ENCODE peak calls at places on chromosome 11, in five cellular contexts. One of them, this sample, is unnamed.

GRCh38 chr11:119315139-119316016 is 1.6 kb downstream of the MCAM start:
- DNase-seq in lower lobe of right lung: no peak
- DNase-seq in IMR-90: no peak
- DNase-seq in sigmoid colon: peak
- DNase-seq in cardiac fibroblast: no peak
- DNase-seq in this sample: no peak

GRCh38 chr11:77705195-77705876 is 67.7 kb upstream of the CLNS1A start:
- DNase-seq in lower lobe of right lung: no peak
- DNase-seq in IMR-90: peak
- DNase-seq in sigmoid colon: no peak
- DNase-seq in cardiac fibroblast: peak
- DNase-seq in this sample: peak

GRCh38 chr11:125431009-125431408 is 65.1 kb downstream of the FEZ1 start:
- DNase-seq in lower lobe of right lung: no peak
- DNase-seq in IMR-90: no peak
- DNase-seq in sigmoid colon: no peak
- DNase-seq in cardiac fibroblast: no peak
- DNase-seq in this sample: no peak

GRCh38 chr11:28736256-28736655 is 628.1 kb downstream of the METTL15 start:
- DNase-seq in lower lobe of right lung: no peak
- DNase-seq in IMR-90: peak
- DNase-seq in sigmoid colon: no peak
- DNase-seq in cardiac fibroblast: no peak
- DNase-seq in this sample: no peak

GRCh38 chr11:118607401-118608267 is at the start of gene PHLDB1:
- DNase-seq in lower lobe of right lung: peak
- DNase-seq in IMR-90: peak
- DNase-seq in sigmoid colon: peak
- DNase-seq in cardiac fibroblast: peak
- DNase-seq in this sample: peak

GRCh38 chr11:640021-640706 is 3.1 kb downstream of the DRD4 start:
- DNase-seq in lower lobe of right lung: no peak
- DNase-seq in IMR-90: no peak
- DNase-seq in sigmoid colon: no peak
- DNase-seq in cardiac fibroblast: no peak
- DNase-seq in this sample: no peak

GRCh38 chr11:130070109-130070828 is 575 bp downstream of the APLP2 start:
- DNase-seq in lower lobe of right lung: peak
- DNase-seq in IMR-90: peak
- DNase-seq in sigmoid colon: peak
- DNase-seq in cardiac fibroblast: peak
- DNase-seq in this sample: no peak

GRCh38 chr11:103413266-103413888 is 304.2 kb downstream of the DYNC2H1 start:
- DNase-seq in lower lobe of right lung: no peak
- DNase-seq in IMR-90: peak
- DNase-seq in sigmoid colon: no peak
- DNase-seq in cardiac fibroblast: no peak
- DNase-seq in this sample: no peak

GRCh38 chr11:124799384-124800225 is 601 bp downstream of the MSANTD2 start:
- DNase-seq in lower lobe of right lung: peak
- DNase-seq in IMR-90: peak
- DNase-seq in sigmoid colon: peak
- DNase-seq in cardiac fibroblast: peak
- DNase-seq in this sample: peak

GRCh38 chr11:74744277-74744676 is 4.4 kb upstream of the RNF169 start:
- DNase-seq in lower lobe of right lung: no peak
- DNase-seq in IMR-90: peak
- DNase-seq in sigmoid colon: no peak
- DNase-seq in cardiac fibroblast: no peak
- DNase-seq in this sample: no peak

GRCh38 chr11:110762596-110762995 is 50.4 kb upstream of the ARHGAP20 start:
- DNase-seq in lower lobe of right lung: no peak
- DNase-seq in IMR-90: peak
- DNase-seq in sigmoid colon: no peak
- DNase-seq in cardiac fibroblast: peak
- DNase-seq in this sample: no peak

GRCh38 chr11:128367573-128367972 is 219.8 kb downstream of the ETS1 start:
- DNase-seq in lower lobe of right lung: no peak
- DNase-seq in IMR-90: no peak
- DNase-seq in sigmoid colon: no peak
- DNase-seq in cardiac fibroblast: no peak
- DNase-seq in this sample: no peak

GRCh38 chr11:74311352-74311926 is at the start of gene P4HA3:
- DNase-seq in lower lobe of right lung: peak
- DNase-seq in IMR-90: peak
- DNase-seq in sigmoid colon: peak
- DNase-seq in cardiac fibroblast: peak
- DNase-seq in this sample: no peak

GRCh38 chr11:94171693-94172440 is 43.2 kb downstream of the PANX1 start:
- DNase-seq in lower lobe of right lung: peak
- DNase-seq in IMR-90: peak
- DNase-seq in sigmoid colon: no peak
- DNase-seq in cardiac fibroblast: peak
- DNase-seq in this sample: no peak

GRCh38 chr11:11416502-11416901 is 63.5 kb upstream of the CSNK2A3 start:
- DNase-seq in lower lobe of right lung: no peak
- DNase-seq in IMR-90: peak
- DNase-seq in sigmoid colon: no peak
- DNase-seq in cardiac fibroblast: peak
- DNase-seq in this sample: peak

GRCh38 chr11:108432783-108433182 is 34.5 kb downstream of the C11orf65 start:
- DNase-seq in lower lobe of right lung: no peak
- DNase-seq in IMR-90: peak
- DNase-seq in sigmoid colon: no peak
- DNase-seq in cardiac fibroblast: no peak
- DNase-seq in this sample: peak

GRCh38 chr11:102007567-102008437 is 39.4 kb upstream of the CFAP300 start:
- DNase-seq in lower lobe of right lung: no peak
- DNase-seq in IMR-90: peak
- DNase-seq in sigmoid colon: no peak
- DNase-seq in cardiac fibroblast: peak
- DNase-seq in this sample: peak
- H3K4me3 ChIP-seq in lower lobe of right lung: no peak
- H3K4me3 ChIP-seq in IMR-90: no peak
- H3K4me3 ChIP-seq in sigmoid colon: no peak
- H3K4me3 ChIP-seq in cardiac fibroblast: no peak
- H3K4me3 ChIP-seq in this sample: no peak

GRCh38 chr11:57646756-57647303 is 2.9 kb downstream of the YPEL4 start:
- DNase-seq in lower lobe of right lung: no peak
- DNase-seq in IMR-90: no peak
- DNase-seq in sigmoid colon: no peak
- DNase-seq in cardiac fibroblast: no peak
- DNase-seq in this sample: no peak
- H3K4me3 ChIP-seq in lower lobe of right lung: no peak
- H3K4me3 ChIP-seq in IMR-90: no peak
- H3K4me3 ChIP-seq in sigmoid colon: no peak
- H3K4me3 ChIP-seq in cardiac fibroblast: no peak
- H3K4me3 ChIP-seq in this sample: no peak

GRCh38 chr11:121696947-121697346 is 244.2 kb upstream of the SORL1-AS1 start:
- DNase-seq in lower lobe of right lung: no peak
- DNase-seq in IMR-90: no peak
- DNase-seq in sigmoid colon: no peak
- DNase-seq in cardiac fibroblast: no peak
- DNase-seq in this sample: no peak

GRCh38 chr11:121700968-121701367 is 248.2 kb upstream of the SORL1-AS1 start:
- DNase-seq in lower lobe of right lung: no peak
- DNase-seq in IMR-90: no peak
- DNase-seq in sigmoid colon: no peak
- DNase-seq in cardiac fibroblast: no peak
- DNase-seq in this sample: no peak

GRCh38 chr11:121692236-121692635 is 239.5 kb upstream of the SORL1-AS1 start:
- DNase-seq in lower lobe of right lung: no peak
- DNase-seq in IMR-90: peak
- DNase-seq in sigmoid colon: no peak
- DNase-seq in cardiac fibroblast: no peak
- DNase-seq in this sample: peak

GRCh38 chr11:121699801-121700200 is 247.0 kb upstream of the SORL1-AS1 start:
- DNase-seq in lower lobe of right lung: no peak
- DNase-seq in IMR-90: no peak
- DNase-seq in sigmoid colon: no peak
- DNase-seq in cardiac fibroblast: no peak
- DNase-seq in this sample: no peak

DNA sequence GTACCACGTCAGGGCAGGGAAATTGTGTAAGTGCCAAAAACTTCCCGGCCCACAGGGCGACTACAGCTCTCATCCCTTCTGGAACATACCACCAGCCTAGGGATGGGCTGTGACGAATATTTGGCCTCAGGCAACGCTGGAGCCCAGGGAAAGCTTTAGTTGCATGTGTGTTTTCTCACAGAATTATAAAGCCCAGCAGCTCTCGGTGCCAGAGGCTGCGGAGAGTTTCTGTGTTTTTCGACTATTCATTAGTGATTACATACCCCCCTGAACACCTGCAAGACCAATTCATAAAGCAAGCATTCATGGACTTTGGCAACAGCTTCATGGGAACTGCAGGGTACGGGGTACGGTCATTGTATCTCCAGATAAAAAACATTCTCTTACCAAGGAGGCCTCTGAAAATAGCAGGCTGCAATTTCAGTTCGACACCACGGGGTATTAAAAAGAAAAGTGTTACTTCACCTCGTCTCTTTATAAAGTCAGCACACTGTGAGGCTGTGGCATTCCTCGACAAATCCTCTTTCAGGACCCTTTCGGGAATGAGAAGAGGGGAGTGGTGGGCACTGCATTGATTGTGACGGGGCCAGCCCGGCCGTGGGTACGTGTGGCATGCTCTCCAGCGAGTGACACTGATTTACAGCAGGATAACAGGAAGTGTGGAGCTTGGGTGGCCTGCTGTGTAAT is 243.6 kb upstream of the SORL1-AS1 start:
- DNase-seq in lower lobe of right lung: no peak
- DNase-seq in IMR-90: no peak
- DNase-seq in sigmoid colon: peak
- DNase-seq in cardiac fibroblast: no peak
- DNase-seq in this sample: peak
- H3K4me3 ChIP-seq in lower lobe of right lung: no peak
- H3K4me3 ChIP-seq in IMR-90: no peak
- H3K4me3 ChIP-seq in sigmoid colon: peak
- H3K4me3 ChIP-seq in cardiac fibroblast: no peak
- H3K4me3 ChIP-seq in this sample: peak

GRCh38 chr11:1835671-1836010 is 851 bp downstream of the SYT8 start:
- DNase-seq in lower lobe of right lung: peak
- DNase-seq in IMR-90: no peak
- DNase-seq in sigmoid colon: no peak
- DNase-seq in cardiac fibroblast: no peak
- DNase-seq in this sample: no peak

GRCh38 chr11:1832989-1833365 is 1.8 kb upstream of the SYT8 start:
- DNase-seq in lower lobe of right lung: peak
- DNase-seq in IMR-90: no peak
- DNase-seq in sigmoid colon: no peak
- DNase-seq in cardiac fibroblast: no peak
- DNase-seq in this sample: no peak

GRCh38 chr11:1832181-1832988 is 2.4 kb upstream of the SYT8 start:
- DNase-seq in lower lobe of right lung: peak
- DNase-seq in IMR-90: no peak
- DNase-seq in sigmoid colon: no peak
- DNase-seq in cardiac fibroblast: no peak
- DNase-seq in this sample: no peak

GRCh38 chr11:1834791-1835670 is at the start of gene SYT8:
- DNase-seq in lower lobe of right lung: peak
- DNase-seq in IMR-90: no peak
- DNase-seq in sigmoid colon: no peak
- DNase-seq in cardiac fibroblast: no peak
- DNase-seq in this sample: no peak

GRCh38 chr11:1834132-1834610 is 619 bp upstream of the SYT8 start:
- DNase-seq in lower lobe of right lung: peak
- DNase-seq in IMR-90: no peak
- DNase-seq in sigmoid colon: no peak
- DNase-seq in cardiac fibroblast: no peak
- DNase-seq in this sample: no peak
- H3K4me3 ChIP-seq in lower lobe of right lung: no peak
- H3K4me3 ChIP-seq in IMR-90: no peak
- H3K4me3 ChIP-seq in sigmoid colon: no peak
- H3K4me3 ChIP-seq in cardiac fibroblast: no peak
- H3K4me3 ChIP-seq in this sample: no peak

GRCh38 chr11:66235141-66235540 is 33.3 kb upstream of the RAB1B start:
- DNase-seq in lower lobe of right lung: no peak
- DNase-seq in IMR-90: no peak
- DNase-seq in sigmoid colon: no peak
- DNase-seq in cardiac fibroblast: no peak
- DNase-seq in this sample: no peak

GRCh38 chr11:66232769-66233168 is 35.7 kb upstream of the RAB1B start:
- DNase-seq in lower lobe of right lung: no peak
- DNase-seq in IMR-90: no peak
- DNase-seq in sigmoid colon: no peak
- DNase-seq in cardiac fibroblast: no peak
- DNase-seq in this sample: no peak

GRCh38 chr11:66230978-66231377 is 37.5 kb upstream of the RAB1B start:
- DNase-seq in lower lobe of right lung: no peak
- DNase-seq in IMR-90: no peak
- DNase-seq in sigmoid colon: no peak
- DNase-seq in cardiac fibroblast: no peak
- DNase-seq in this sample: no peak

GRCh38 chr11:66231561-66231960 is 36.9 kb upstream of the RAB1B start:
- DNase-seq in lower lobe of right lung: no peak
- DNase-seq in IMR-90: no peak
- DNase-seq in sigmoid colon: no peak
- DNase-seq in cardiac fibroblast: no peak
- DNase-seq in this sample: no peak

DNA sequence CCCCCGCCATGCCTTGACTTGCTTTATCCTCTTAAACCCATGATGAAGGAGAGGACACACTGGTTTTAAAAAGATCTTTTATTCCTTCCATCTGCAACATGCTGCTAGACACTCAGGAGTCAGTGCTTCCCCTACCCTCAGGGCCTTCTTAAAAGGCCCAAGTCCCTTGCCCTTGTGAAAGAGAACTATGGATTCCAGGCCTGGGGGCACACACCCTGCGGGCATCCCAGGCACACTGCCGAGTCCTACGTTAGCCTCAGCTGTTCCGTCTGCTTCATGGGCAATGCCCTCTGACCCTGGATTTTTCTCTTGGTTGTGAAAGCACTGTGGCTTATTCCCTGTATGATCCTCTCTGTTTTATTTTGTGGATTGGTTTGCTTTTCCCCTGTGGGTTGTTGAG is 35.1 kb upstream of the RAB1B start:
- DNase-seq in lower lobe of right lung: no peak
- DNase-seq in IMR-90: no peak
- DNase-seq in sigmoid colon: no peak
- DNase-seq in cardiac fibroblast: no peak
- DNase-seq in this sample: no peak
- H3K4me3 ChIP-seq in lower lobe of right lung: no peak
- H3K4me3 ChIP-seq in IMR-90: no peak
- H3K4me3 ChIP-seq in sigmoid colon: no peak
- H3K4me3 ChIP-seq in cardiac fibroblast: no peak
- H3K4me3 ChIP-seq in this sample: no peak

DNA sequence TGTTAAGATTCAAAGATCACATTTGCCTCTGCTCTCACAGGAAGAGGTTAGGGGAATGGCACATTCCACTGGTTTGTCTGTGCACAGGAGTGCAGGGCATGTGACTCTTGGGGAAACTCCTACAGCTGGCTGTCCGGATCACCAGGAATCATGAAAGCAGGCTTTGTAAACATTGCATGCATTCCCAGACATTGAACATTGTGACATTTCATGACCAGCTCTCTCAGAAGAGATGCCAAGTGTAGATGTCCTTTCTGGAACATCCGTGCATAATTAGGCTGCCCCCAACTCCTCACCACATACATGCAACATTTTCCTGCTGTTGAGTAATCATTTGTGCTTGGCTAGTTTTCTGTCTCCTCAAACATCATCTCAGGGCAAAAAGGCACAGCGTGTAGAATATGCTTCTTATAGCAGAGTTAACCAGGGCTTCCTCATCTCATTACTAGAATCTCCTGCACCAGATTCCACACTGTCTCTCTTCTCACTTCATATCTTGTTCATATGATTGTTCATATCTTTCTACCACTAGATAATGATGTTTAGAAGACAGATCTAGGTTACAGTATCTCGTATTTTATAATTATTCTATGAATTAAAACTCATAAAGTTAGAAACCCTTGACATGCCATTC is 694.7 kb downstream of the NTM start:
- DNase-seq in lower lobe of right lung: no peak
- DNase-seq in IMR-90: peak
- DNase-seq in sigmoid colon: no peak
- DNase-seq in cardiac fibroblast: peak
- DNase-seq in this sample: peak
- H3K4me3 ChIP-seq in lower lobe of right lung: no peak
- H3K4me3 ChIP-seq in IMR-90: no peak
- H3K4me3 ChIP-seq in sigmoid colon: no peak
- H3K4me3 ChIP-seq in cardiac fibroblast: no peak
- H3K4me3 ChIP-seq in this sample: no peak